ENCODE peak calls at places on chromosome X, in six cellular contexts. W is AG08396; N is DMS 273 treated with DMSO at 0.1 percent for 48 hours; Q is stimulated activated CD4-positive, alpha-beta T cell treated with anti-CD3 and anti-CD28 coated beads, Interleukin-15, amount 100 ng/mL, for 48 hours; G is retinal pigment epithelial cell; B is naive thymus-derived CD4-positive, alpha-beta T cell. E is an unnamed sample.

GRCh38 chrX:15214614-15215013 is 55.3 kb downstream of the ASB9 start:
- DNase-seq in W (no peak), N (no peak), Q (no peak), G (no peak), B (no peak), E (no peak)

GRCh38 chrX:8607326-8607725 is 124.6 kb downstream of the ANOS1 start:
- DNase-seq in W (no peak), N (no peak), Q (no peak), G (peak; percentile 30), B (no peak), E (no peak)

GRCh38 chrX:100654256-100654655 is 10.3 kb downstream of the SRPX2 start:
- DNase-seq in W (no peak), N (no peak), Q (no peak), G (no peak), B (no peak), E (no peak)

GRCh38 chrX:2383735-2384134 is 117.0 kb downstream of the DHRSX start:
- DNase-seq in W (no peak), N (no peak), Q (no peak), G (no peak), B (no peak), E (no peak)

GRCh38 chrX:68936186-68936585 is 107.4 kb downstream of the EFNB1 start:
- DNase-seq in W (no peak), N (no peak), Q (no peak), G (no peak), B (no peak), E (no peak)

GRCh38 chrX:103362504-103362903 is 6.2 kb downstream of the TCEAL9 start:
- DNase-seq in W (peak; percentile 54), N (no peak), Q (no peak), G (no peak), B (no peak), E (no peak)

GRCh38 chrX:39676434-39676833 is 421.3 kb downstream of the BCOR start:
- DNase-seq in W (no peak), N (no peak), Q (no peak), G (no peak), B (no peak), E (no peak)

GRCh38 chrX:56233682-56234081 is 1.5 kb downstream of the KLF8 start:
- DNase-seq in W (peak; percentile 68), N (no peak), Q (no peak), G (no peak), B (no peak), E (peak; percentile 29)